ENCODE peak calls at places on chromosomes 6 and 20, in nine cellular contexts. V, R, Y, K, W, H, N, A and M are unnamed samples.

GRCh38 chr6:18595774-18596528 is 208.8 kb downstream of the RNF144B start:
- DNase-seq in N (peak), W (peak), Y (peak), H (peak), V (no peak), K (peak), R (peak), A (peak), M (peak)

GRCh38 chr6:1436334-1437306 is 47.2 kb downstream of the FOXF2 start:
- DNase-seq in N (peak), A (peak), H (peak), W (peak), R (peak), K (peak), V (peak), Y (peak), M (peak)

GRCh38 chr6:74899416-74899815 is 306.4 kb downstream of the COL12A1 start:
- DNase-seq in Y (peak), V (no peak), A (peak), H (no peak), W (no peak), N (peak), K (peak), R (no peak), M (peak)

GRCh38 chr6:158769696-158770446 is 49.3 kb downstream of the EZR start:
- DNase-seq in K (no peak), V (no peak), H (no peak), N (no peak), Y (no peak), R (no peak), W (no peak), A (no peak), M (peak)

GRCh38 chr6:110738899-110739365 is 76.3 kb downstream of the CDK19 start:
- DNase-seq in K (no peak), W (no peak), R (no peak), V (no peak), Y (no peak), A (no peak), H (no peak), N (peak), M (no peak)

GRCh38 chr6:113976806-113977205 is 5.9 kb upstream of the HDAC2 start:
- DNase-seq in K (no peak), Y (no peak), A (no peak), R (no peak), W (no peak), H (no peak), N (no peak), V (no peak), M (peak)

GRCh38 chr20:24736131-24736843 is 212.8 kb upstream of the CST7 start:
- DNase-seq in N (no peak), W (no peak), R (no peak), K (peak), A (no peak), Y (no peak), V (no peak), H (no peak), M (peak)

GRCh38 chr6:10852281-10852965 is 14.1 kb upstream of the MAK start:
- DNase-seq in R (no peak), H (no peak), N (no peak), W (no peak), Y (no peak), K (peak), A (no peak), V (no peak), M (no peak)

GRCh38 chr6:46900266-46900665 is 21.5 kb downstream of the ADGRF5 start:
- DNase-seq in A (no peak), K (peak), N (no peak), W (no peak), R (no peak), Y (no peak), V (no peak), H (no peak), M (no peak)

GRCh38 chr6:139230421-139230840 is 61.4 kb downstream of the TXLNB start:
- DNase-seq in W (no peak), N (no peak), H (no peak), A (no peak), K (peak), Y (no peak), V (no peak), R (peak), M (peak)

GRCh38 chr20:45407067-45407745 is 883 bp upstream of the DBNDD2 start:
- DNase-seq in W (no peak), K (peak), Y (no peak), N (no peak), R (peak), V (no peak), A (peak), H (peak), M (peak)

GRCh38 chr6:28719275-28719940 is 193.7 kb downstream of the GPX5 start:
- DNase-seq in W (no peak), V (no peak), K (no peak), N (peak), Y (peak), R (no peak), A (peak), H (peak), M (no peak)
- H3K4me2 ChIP-seq in W (peak), V (no peak), K (no peak), N (no peak), Y (no peak), R (peak), A (no peak), H (no peak), M (no peak)

DNA sequence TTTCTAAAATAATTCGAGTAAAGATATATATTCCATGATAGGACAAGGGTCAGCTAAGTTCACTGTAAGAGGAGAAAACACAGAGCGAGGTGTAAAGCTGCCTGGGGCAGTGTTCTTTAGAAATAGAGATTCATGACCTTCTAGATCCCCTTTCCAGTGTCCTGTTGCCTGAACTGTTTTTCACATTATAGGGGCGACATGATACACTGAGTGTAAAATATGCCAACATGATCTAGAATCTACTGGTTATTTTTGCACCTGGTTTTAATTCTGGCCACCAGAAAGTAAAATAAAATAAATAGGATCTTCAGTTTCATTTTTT is 98.0 kb upstream of the HDGFL1 start:
- DNase-seq in W (no peak), N (no peak), Y (no peak), H (no peak), V (no peak), K (no peak), A (no peak), R (no peak), M (no peak)
- TF ChIP-seq CTCF in W (no peak), N (no peak), Y (no peak), H (no peak), V (no peak), K (no peak), A (no peak), R (no peak), M (no peak)

GRCh38 chr6:157013649-157014365 is 236.6 kb downstream of the ARID1B start:
- DNase-seq in V (no peak), W (no peak), R (peak), A (no peak), Y (no peak), K (no peak), N (no peak), H (no peak), M (peak)
- H3K4me2 ChIP-seq in V (no peak), W (no peak), R (peak), A (no peak), Y (no peak), K (no peak), N (no peak), H (no peak), M (peak)

GRCh38 chr6:169962604-169963469 is 211.4 kb downstream of the ERMARD start:
- DNase-seq in K (no peak), R (no peak), V (no peak), W (no peak), A (no peak), Y (no peak), H (peak), N (no peak), M (no peak)

GRCh38 chr6:169960891-169961611 is 209.6 kb downstream of the ERMARD start:
- DNase-seq in R (peak), W (no peak), K (no peak), N (no peak), Y (no peak), A (no peak), V (no peak), H (peak), M (no peak)

GRCh38 chr6:169963581-169964297 is 212.3 kb downstream of the ERMARD start:
- DNase-seq in V (no peak), K (no peak), R (no peak), N (no peak), Y (no peak), A (no peak), W (no peak), H (peak), M (no peak)

GRCh38 chr6:169960531-169960890 is 209.1 kb downstream of the ERMARD start:
- DNase-seq in Y (no peak), H (no peak), A (no peak), N (no peak), V (no peak), K (no peak), R (no peak), W (no peak), M (no peak)

GRCh38 chr6:169961772-169962561 is 210.5 kb downstream of the ERMARD start:
- DNase-seq in V (no peak), A (no peak), H (peak), R (peak), W (no peak), K (no peak), N (no peak), Y (no peak), M (no peak)
- TF ChIP-seq CTCF in V (no peak), A (no peak), H (peak), R (peak), W (no peak), K (no peak), N (peak), Y (no peak), M (no peak)